ENCODE peak calls at places on chromosome 9, in eight cellular contexts. R is heart left ventricle, K is thyroid gland, U is A549, H is sigmoid colon, D is gastrocnemius medialis, S is adrenal gland, G is stomach. O is an unnamed sample.

GRCh38 chr9:34929506-34930102 is 28.5 kb upstream of the PHF24 start:
- DNase-seq in R (no peak), K (peak; percentile 30), U (peak; percentile 36), H (no peak), D (no peak), S (peak; percentile 24), G (peak; percentile 28), O (peak; percentile 66)

GRCh38 chr9:34463098-34463900 is 4.7 kb downstream of the DNAI1 start:
- DNase-seq in R (no peak), K (no peak), U (peak; percentile 11), H (no peak), D (no peak), S (peak; percentile 74), G (no peak), O (peak; percentile 57)

GRCh38 chr9:17627641-17628040 is 48.8 kb downstream of the SH3GL2 start:
- DNase-seq in R (no peak), K (no peak), U (no peak), H (no peak), D (no peak), S (no peak), G (no peak), O (no peak)

GRCh38 chr9:115939065-115939765 is 214.4 kb upstream of the PAPPA start:
- DNase-seq in R (no peak), K (no peak), U (peak; percentile 69), H (no peak), D (no peak), S (no peak), G (no peak), O (no peak)

GRCh38 chr9:2120926-2121689 is 106.0 kb downstream of the SMARCA2 start:
- DNase-seq in R (no peak), K (peak; percentile 15), U (no peak), H (no peak), D (no peak), S (peak; percentile 32), G (no peak), O (no peak)

GRCh38 chr9:137226338-137227056 is 805 bp upstream of the RNF224 start:
- DNase-seq in R (no peak), K (no peak), U (peak; percentile 52), H (no peak), D (no peak), S (no peak), G (no peak), O (no peak)

GRCh38 chr9:101005248-101005647 is 23.3 kb upstream of the PLPPR1 start:
- DNase-seq in R (no peak), K (no peak), U (no peak), H (no peak), D (no peak), S (no peak), G (no peak), O (no peak)

GRCh38 chr9:111659706-111660105 is 1.7 kb upstream of the GNG10 start:
- DNase-seq in R (no peak), K (no peak), U (no peak), H (no peak), D (no peak), S (no peak), G (no peak), O (no peak)

GRCh38 chr9:18922161-18922910 is 110.7 kb downstream of the SAXO1 start:
- DNase-seq in R (no peak), K (no peak), U (no peak), H (no peak), D (no peak), S (no peak), G (no peak), O (no peak)

GRCh38 chr9:105132576-105132975 is 111.9 kb upstream of the SLC44A1 start:
- DNase-seq in R (no peak), K (no peak), U (peak; percentile 72), H (no peak), D (no peak), S (peak; percentile 69), G (no peak), O (no peak)

GRCh38 chr9:94874316-94874715 is 147.8 kb downstream of the AOPEP start:
- DNase-seq in R (no peak), K (no peak), U (no peak), H (no peak), D (no peak), S (no peak), G (no peak), O (no peak)

GRCh38 chr9:104682642-104683041 is 11.7 kb upstream of the OR13D1 start:
- DNase-seq in R (no peak), K (no peak), U (peak; percentile 68), H (no peak), D (no peak), S (peak; percentile 7), G (no peak), O (peak; percentile 66)

GRCh38 chr9:6646028-6646636 is 603 bp upstream of the GLDC start:
- DNase-seq in R (no peak), K (no peak), U (peak; percentile 71), H (no peak), D (no peak), S (no peak), G (no peak), O (no peak)
- H3K4me3 ChIP-seq in R (peak overlapping the region; percentile 35), K (no peak overlapping the region), U (peak overlapping the region; percentile 80), H (peak overlapping the region; percentile 46), D (peak overlapping the region; percentile 59), S (peak overlapping the region; percentile 57), G (peak overlapping the region; percentile 49), O (no peak overlapping the region)

GRCh38 chr9:122397749-122398148 is 26.9 kb downstream of the PTGS1 start:
- DNase-seq in R (no peak), K (no peak), U (no peak), H (no peak), D (no peak), S (no peak), G (no peak), O (no peak)
- TF ChIP-seq POLR2A in R (no peak), K (no peak), U (no peak), H (no peak), D (no peak), S (no peak), G (no peak), O (no peak)

GRCh38 chr9:14345586-14346237 is 31.8 kb upstream of the NFIB start:
- DNase-seq in R (no peak), K (no peak), U (no peak), H (no peak), D (no peak), S (no peak), G (no peak), O (no peak)

GRCh38 chr9:14346301-14346721 is 32.4 kb upstream of the NFIB start:
- DNase-seq in R (peak; percentile 43), K (peak; percentile 34), U (no peak), H (no peak), D (peak; percentile 63), S (peak; percentile 22), G (no peak), O (no peak)

GRCh38 chr9:14347408-14348224 is 33.7 kb upstream of the NFIB start:
- DNase-seq in R (peak; percentile 69), K (peak; percentile 53), U (peak; percentile 68), H (peak; percentile 77), D (peak; percentile 64), S (peak; percentile 25), G (no peak), O (no peak)

GRCh38 chr9:14348241-14349140 is 34.5 kb upstream of the NFIB start:
- DNase-seq in R (peak; percentile 32), K (peak; percentile 54), U (no peak), H (no peak), D (peak; percentile 35), S (no peak), G (no peak), O (no peak)

DNA sequence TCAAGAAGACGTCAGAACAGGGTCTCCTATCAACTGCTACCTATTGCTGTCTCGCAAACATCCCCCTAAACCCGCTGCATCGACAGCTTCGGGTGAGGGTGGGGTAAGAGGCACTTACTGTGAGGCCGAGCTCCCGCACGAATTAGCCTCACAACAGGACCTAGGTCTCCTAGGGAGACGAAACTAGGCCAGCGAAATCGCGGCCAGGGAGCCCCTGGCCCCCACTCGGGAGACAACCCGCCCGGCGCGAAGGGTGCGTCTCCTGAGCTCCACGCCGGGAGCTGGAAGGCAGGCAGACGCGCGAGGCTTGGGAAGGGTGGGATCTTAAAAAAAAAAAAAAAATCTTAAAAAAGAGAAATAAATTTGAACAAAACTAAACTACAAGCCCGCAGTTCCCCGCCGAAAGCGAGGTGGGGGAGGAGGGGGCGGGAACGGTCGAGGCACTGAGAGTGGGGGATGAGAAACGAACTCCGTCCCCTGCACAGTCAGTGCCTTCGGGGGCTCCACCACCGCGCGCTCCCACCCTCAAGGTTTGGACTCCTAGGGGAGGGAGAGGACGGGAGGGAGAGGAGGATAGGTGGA is 33.0 kb upstream of the NFIB start:
- DNase-seq in R (peak; percentile 52), K (peak; percentile 37), U (no peak), H (no peak), D (peak; percentile 22), S (no peak), G (no peak), O (no peak)
- H3K4me3 ChIP-seq in R (peak overlapping the region; percentile 42), K (no peak overlapping the region), U (peak overlapping the region; percentile 55), H (peak overlapping the region; percentile 56), D (peak overlapping the region; percentile 78), S (peak overlapping the region; percentile 40), G (peak overlapping the region; percentile 46), O (no peak overlapping the region)

GRCh38 chr9:135908334-135909204 is 1.2 kb upstream of the CAMSAP1 start:
- DNase-seq in R (no peak), K (no peak), U (no peak), H (peak; percentile 71), D (no peak), S (no peak), G (no peak), O (no peak)

GRCh38 chr9:135906291-135907005 is 898 bp downstream of the CAMSAP1 start:
- DNase-seq in R (no peak), K (peak; percentile 18), U (peak; percentile 33), H (peak; percentile 63), D (no peak), S (peak; percentile 33), G (no peak), O (peak; percentile 49)

GRCh38 chr9:135909371-135909770 is 2.0 kb upstream of the CAMSAP1 start:
- DNase-seq in R (no peak), K (no peak), U (no peak), H (no peak), D (no peak), S (no peak), G (no peak), O (no peak)

GRCh38 chr9:135907006-135907434 is 326 bp downstream of the CAMSAP1 start:
- DNase-seq in R (no peak), K (no peak), U (peak; percentile 46), H (peak; percentile 69), D (no peak), S (peak; percentile 29), G (no peak), O (peak; percentile 61)

DNA sequence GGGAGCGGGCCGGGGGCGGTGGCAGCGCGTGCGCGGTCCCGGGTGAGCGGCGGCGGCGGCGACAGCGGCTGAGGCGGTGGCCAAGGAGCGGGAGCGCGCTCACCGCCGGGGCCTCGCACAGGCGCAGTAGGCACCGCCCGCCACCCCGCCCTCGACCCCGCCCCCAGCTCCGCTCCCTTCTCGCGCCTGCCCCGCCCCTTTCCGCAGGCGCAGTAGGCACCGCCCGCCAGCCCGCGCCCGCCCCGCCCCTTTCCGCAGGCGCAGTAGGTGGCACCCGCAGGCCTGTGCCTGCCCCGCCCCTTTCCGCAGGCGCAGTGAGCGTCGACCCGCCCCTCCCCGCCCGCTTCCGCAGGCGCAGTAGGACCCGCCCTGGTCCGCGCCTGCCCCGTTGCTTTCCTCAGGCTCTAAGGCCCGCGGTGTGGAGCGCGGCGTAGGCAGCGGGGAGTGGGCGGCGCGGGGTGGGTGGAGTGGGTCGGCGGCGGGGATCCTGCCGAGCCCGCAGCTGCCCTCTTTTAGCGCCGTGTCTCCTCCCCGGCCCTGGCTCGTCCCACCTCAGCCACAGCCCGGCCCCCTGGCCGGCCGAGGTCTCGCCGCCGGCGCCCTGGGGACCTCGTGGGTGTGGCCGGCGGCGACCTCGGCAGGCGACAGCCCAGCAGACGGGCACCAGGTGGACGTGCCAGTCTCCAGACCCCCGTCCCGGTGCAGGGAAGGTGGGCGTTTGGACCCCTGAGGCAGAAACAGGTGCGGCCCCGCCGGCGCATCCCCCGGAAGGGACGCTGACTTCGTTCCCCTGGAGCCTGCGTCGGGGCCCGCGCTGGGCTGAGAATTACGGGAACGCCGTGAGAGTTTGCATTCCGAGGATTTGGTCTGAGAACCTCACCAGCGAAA is at the start of gene CAMSAP1:
- DNase-seq in R (peak; percentile 94), K (peak; percentile 92), U (peak; percentile 95), H (peak; percentile 96), D (peak; percentile 91), S (peak; percentile 92), G (peak; percentile 94), O (peak; percentile 92)
- TF ChIP-seq POLR2A in R (peak; percentile 83), K (peak; percentile 56), U (peak; percentile 77), H (peak; percentile 27), D (peak; percentile 92), S (peak; percentile 38), G (no peak), O (peak; percentile 53)